ENCODE peak calls at places on chromosomes 5 and 9, in four cellular contexts. W is neural progenitor cell, S is SK-N-SH, O is PC-3. B is an unnamed sample.

GRCh38 chr5:147860641-147861025 is 17.9 kb upstream of the SCGB3A2 start:
- DNase-seq in W (no peak), S (no peak), O (no peak), B (no peak)

GRCh38 chr9:12785251-12785880 is 10.5 kb downstream of the LURAP1L start:
- DNase-seq in W (no peak), S (no peak), O (peak; percentile 92), B (peak; percentile 65)

GRCh38 chr5:90144625-90145327 is 264.8 kb downstream of the CETN3 start:
- DNase-seq in W (no peak), S (no peak), O (peak; percentile 61), B (no peak)

GRCh38 chr5:15463231-15463630 is 36.7 kb upstream of the FBXL7 start:
- DNase-seq in W (peak; percentile 57), S (no peak), O (no peak), B (no peak)

GRCh38 chr9:70746760-70747159 is 332.3 kb upstream of the KLF9 start:
- DNase-seq in W (no peak), S (no peak), O (no peak), B (no peak)

GRCh38 chr5:151684690-151685361 is 1.9 kb downstream of the SPARC start:
- DNase-seq in W (peak; percentile 72), S (no peak), O (peak; percentile 46), B (no peak)

GRCh38 chr5:151107738-151108520 is 27.1 kb upstream of the TNIP1 start:
- DNase-seq in W (no peak), S (no peak), O (peak; percentile 53), B (no peak)

GRCh38 chr5:177470759-177471536 is 2.5 kb downstream of the DBN1 start:
- DNase-seq in W (no peak), S (no peak), O (peak; percentile 62), B (no peak)

GRCh38 chr5:68053202-68053601 is 162.4 kb upstream of the PIK3R1 start:
- DNase-seq in W (no peak), S (no peak), O (no peak), B (no peak)

GRCh38 chr9:37663926-37664325 is 13.2 kb downstream of the FRMPD1 start:
- DNase-seq in W (no peak), S (no peak), O (no peak), B (no peak)

GRCh38 chr5:51651889-51652288 is 268.6 kb downstream of the ISL1 start:
- DNase-seq in W (no peak), S (no peak), O (peak; percentile 74), B (no peak)

GRCh38 chr5:71483355-71483754 is 27.9 kb downstream of the BDP1 start:
- DNase-seq in W (no peak), S (no peak), O (peak; percentile 80), B (no peak)

GRCh38 chr9:77848428-77848827 is 183.2 kb downstream of the GNAQ start:
- DNase-seq in W (peak; percentile 13), S (no peak), O (no peak), B (no peak)
- H3K9ac ChIP-seq in W (no peak overlapping the region), S (no peak overlapping the region), O (no peak overlapping the region), B (no peak overlapping the region)

DNA sequence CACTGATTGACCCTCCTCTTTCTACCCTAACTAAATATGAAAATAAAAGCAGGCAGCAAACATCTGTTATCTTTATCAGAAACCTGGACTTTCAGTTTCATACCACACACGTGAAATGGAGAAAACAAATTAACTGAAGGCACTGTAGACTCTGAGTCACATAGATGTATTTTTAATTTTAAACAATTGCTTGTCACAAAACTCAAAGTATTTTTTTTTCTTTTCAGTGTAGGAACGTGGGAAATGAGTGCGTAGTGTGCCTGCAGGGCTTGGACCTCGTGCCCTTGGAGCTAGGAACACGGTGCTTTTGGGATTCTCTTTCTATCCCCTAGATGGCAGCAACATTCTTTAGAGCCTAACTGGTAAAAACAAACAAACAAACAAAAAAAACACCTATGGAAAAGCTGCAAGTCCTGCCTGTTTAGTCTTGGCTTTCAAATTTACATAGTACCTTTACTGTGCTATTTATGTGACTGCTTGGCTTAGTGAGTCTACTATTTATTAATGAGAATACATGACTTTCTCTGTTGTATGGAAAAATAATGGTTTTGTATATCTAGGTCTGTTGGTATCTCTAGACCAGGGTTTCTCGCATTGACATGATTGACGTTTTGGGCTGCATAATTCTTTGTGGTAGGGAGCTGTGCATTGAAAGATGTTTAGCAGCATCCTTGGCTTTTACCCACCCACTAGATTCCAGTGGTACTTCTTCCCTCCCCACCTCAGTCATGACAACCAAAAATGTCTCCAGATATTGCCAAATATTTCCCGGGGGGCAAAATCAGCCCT is 16.8 kb upstream of the ACTBL2 start:
- DNase-seq in W (peak; percentile 70), S (peak; percentile 36), O (peak; percentile 71), B (no peak)
- H3K9ac ChIP-seq in W (no peak overlapping the region), S (peak overlapping the region; percentile 10), O (peak overlapping the region; percentile 58), B (no peak overlapping the region)

GRCh38 chr5:155353231-155353630 is 339.7 kb downstream of the KIF4B start:
- DNase-seq in W (no peak), S (no peak), O (no peak), B (no peak)
- H3K9ac ChIP-seq in W (no peak overlapping the region), S (no peak overlapping the region), O (no peak overlapping the region), B (no peak overlapping the region)

DNA sequence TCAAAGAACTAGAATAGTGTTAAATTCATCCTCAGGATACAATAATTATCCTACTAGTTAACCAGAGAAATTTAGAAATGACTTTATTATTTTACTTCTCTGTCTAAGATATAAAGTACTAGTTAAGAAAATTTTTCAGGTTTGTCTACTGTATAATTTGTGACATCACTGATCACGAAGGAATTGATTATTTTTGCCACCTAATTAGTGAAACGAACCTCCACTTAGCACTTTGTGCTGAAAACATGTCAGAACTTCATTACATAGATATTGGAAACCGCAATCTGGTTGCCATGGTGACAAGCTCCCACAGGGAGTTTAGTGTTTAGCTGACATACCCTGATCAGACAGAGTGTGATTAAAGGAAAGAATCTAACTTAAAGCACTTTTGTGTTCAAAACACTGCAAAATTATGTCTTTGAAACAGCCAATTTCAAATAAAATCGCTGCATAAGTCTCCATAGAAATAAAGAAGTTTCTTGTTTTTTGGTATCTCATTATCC is 668.4 kb upstream of the CCNG1 start:
- DNase-seq in W (peak; percentile 44), S (no peak), O (no peak), B (no peak)
- H3K9ac ChIP-seq in W (no peak overlapping the region), S (no peak overlapping the region), O (no peak overlapping the region), B (no peak overlapping the region)

GRCh38 chr9:102499468-102499867 is 495.7 kb upstream of the CYLC2 start:
- DNase-seq in W (no peak), S (no peak), O (no peak), B (no peak)
- H3K9ac ChIP-seq in W (no peak overlapping the region), S (no peak overlapping the region), O (no peak overlapping the region), B (no peak overlapping the region)

GRCh38 chr9:99178912-99179872 is 42.5 kb downstream of the ALG2 start:
- DNase-seq in W (no peak), S (peak; percentile 19), O (no peak), B (no peak)

GRCh38 chr9:99181621-99182020 is 40.1 kb downstream of the ALG2 start:
- DNase-seq in W (no peak), S (no peak), O (no peak), B (no peak)

GRCh38 chr9:99181206-99181605 is 40.5 kb downstream of the ALG2 start:
- DNase-seq in W (no peak), S (no peak), O (no peak), B (no peak)

GRCh38 chr9:99180662-99181061 is 41.1 kb downstream of the ALG2 start:
- DNase-seq in W (no peak), S (no peak), O (no peak), B (no peak)

GRCh38 chr9:99180199-99180598 is 41.5 kb downstream of the ALG2 start:
- DNase-seq in W (no peak), S (no peak), O (no peak), B (no peak)
- H3K9ac ChIP-seq in W (no peak overlapping the region), S (no peak overlapping the region), O (no peak overlapping the region), B (no peak overlapping the region)

DNA sequence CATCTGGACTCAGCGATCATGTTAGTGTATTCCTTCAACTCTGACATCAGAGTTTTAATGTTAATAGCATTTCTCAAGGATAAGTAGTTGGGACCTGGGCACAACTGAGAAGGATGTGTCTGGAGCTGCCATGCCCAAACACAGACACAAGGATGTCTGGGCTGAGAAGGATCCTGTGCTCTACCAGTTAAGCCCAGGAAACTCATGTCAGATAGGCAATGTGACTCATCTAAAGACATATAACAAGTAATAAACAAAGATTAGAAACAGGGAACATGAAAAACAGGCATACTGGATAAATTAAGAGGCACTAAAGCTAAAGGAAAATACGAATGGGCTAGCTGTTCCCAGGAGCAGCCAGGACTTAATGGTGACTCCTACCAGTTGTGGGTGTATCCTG is 9.1 kb upstream of the EGFLAM start:
- DNase-seq in W (no peak), S (no peak), O (no peak), B (no peak)
- H3K9ac ChIP-seq in W (no peak overlapping the region), S (no peak overlapping the region), O (no peak overlapping the region), B (no peak overlapping the region)